ENCODE peak calls at places on chromosome 22, in four cellular contexts. X is H1, J is K562, A is GM12892. H is an unnamed sample.

GRCh38 chr22:26660961-26661578 is 3.7 kb downstream of the MIAT start:
- DNase-seq in X (no peak), A (no peak), J (no peak), H (no peak)

GRCh38 chr22:17774206-17774927 is at the start of gene BID:
- DNase-seq in A (peak; percentile 58), J (peak; percentile 89), X (no peak), H (peak; percentile 62)

GRCh38 chr22:21989049-21989448 is 6.5 kb upstream of the TOP3B start:
- DNase-seq in X (no peak), A (no peak), J (no peak), H (no peak)

GRCh38 chr22:26474687-26475086 is 8.9 kb downstream of the HPS4 start:
- DNase-seq in X (no peak), J (no peak), A (no peak), H (no peak)

GRCh38 chr22:44291265-44292006 is 21.3 kb downstream of the SHISAL1 start:
- DNase-seq in A (no peak), X (no peak), J (no peak), H (no peak)

GRCh38 chr22:45612451-45612901 is 59.2 kb upstream of the ATXN10 start:
- DNase-seq in X (no peak), J (no peak), A (no peak), H (no peak)

GRCh38 chr22:25359601-25360261 is 140.3 kb downstream of the CRYBB2 start:
- DNase-seq in J (no peak), X (no peak), A (no peak), H (no peak)

GRCh38 chr22:21791635-21792625 is 56.3 kb upstream of the YPEL1 start:
- DNase-seq in A (no peak), J (peak; percentile 96), X (no peak), H (no peak)

GRCh38 chr22:17501679-17502285 is 61.5 kb upstream of the SLC25A18 start:
- DNase-seq in A (peak; percentile 22), X (no peak), J (peak; percentile 55), H (peak; percentile 39)

GRCh38 chr22:38335077-38335476 is 17.8 kb upstream of the CSNK1E start:
- DNase-seq in X (no peak), A (no peak), J (no peak), H (no peak)

GRCh38 chr22:30252411-30253204 is 6.0 kb upstream of the LIF start:
- DNase-seq in A (no peak), J (no peak), X (no peak), H (no peak)

GRCh38 chr22:27223317-27224177 is 566.2 kb downstream of the MIAT start:
- DNase-seq in X (no peak), J (no peak), A (no peak), H (no peak)

GRCh38 chr22:26535499-26535898 is 23.2 kb upstream of the TFIP11 start:
- DNase-seq in A (no peak), X (no peak), J (no peak), H (no peak)

GRCh38 chr22:46378499-46379300 is 43.2 kb downstream of the TRMU start:
- DNase-seq in J (no peak), A (no peak), X (no peak), H (no peak)

GRCh38 chr22:45418770-45419138 is 5.3 kb downstream of the RIBC2 start:
- DNase-seq in A (no peak), X (no peak), J (no peak), H (no peak)

GRCh38 chr22:46471901-46472721 is 65.3 kb downstream of the CELSR1 start:
- DNase-seq in J (no peak), A (no peak), X (no peak), H (no peak)

GRCh38 chr22:49521787-49522224 is 305.9 kb downstream of the BRD1 start:
- DNase-seq in A (no peak), X (no peak), J (no peak), H (no peak)

GRCh38 chr22:45600791-45601730 is 70.6 kb upstream of the ATXN10 start:
- DNase-seq in X (no peak), A (no peak), J (no peak), H (no peak)

GRCh38 chr22:27557554-27558060 is 243.9 kb downstream of the MN1 start:
- DNase-seq in X (no peak), A (no peak), J (peak; percentile 45), H (no peak)

GRCh38 chr22:38250642-38251354 is 22.0 kb downstream of the TMEM184B start:
- DNase-seq in J (no peak), X (no peak), A (no peak), H (no peak)

GRCh38 chr22:21951931-21952465 is 650 bp downstream of the PPM1F start:
- DNase-seq in J (no peak), A (no peak), X (peak; percentile 74), H (peak; percentile 35)

GRCh38 chr22:24843048-24843447 is 37.0 kb downstream of the SGSM1 start:
- DNase-seq in X (no peak), A (no peak), J (no peak), H (no peak)

GRCh38 chr22:17120281-17120680 is 879 bp downstream of the TMEM121B start:
- DNase-seq in X (peak; percentile 93), A (peak; percentile 50), J (peak; percentile 85), H (peak; percentile 54)

GRCh38 chr22:49426618-49427266 is 400.9 kb downstream of the BRD1 start:
- DNase-seq in A (no peak), X (no peak), J (no peak), H (no peak)

GRCh38 chr22:46583571-46583970 is 36.6 kb upstream of the GRAMD4 start:
- DNase-seq in J (no peak), A (no peak), X (no peak), H (no peak)

GRCh38 chr22:44837481-44837880 is 85.1 kb downstream of the ARHGAP8 start:
- DNase-seq in A (no peak), J (no peak), X (no peak), H (no peak)

GRCh38 chr22:32044913-32045312 is 1.9 kb downstream of the SLC5A1 start:
- DNase-seq in X (no peak), J (no peak), A (no peak), H (no peak)

GRCh38 chr22:30227438-30228228 is 18.9 kb downstream of the LIF start:
- DNase-seq in A (no peak), J (no peak), X (no peak), H (no peak)

GRCh38 chr22:38867496-38868285 is 4.3 kb downstream of the CBX6 start:
- DNase-seq in A (no peak), J (no peak), X (no peak), H (no peak)

GRCh38 chr22:33221566-33221965 is 163.4 kb upstream of the SYN3 start:
- DNase-seq in X (no peak), A (no peak), J (no peak), H (no peak)

GRCh38 chr22:22057617-22058378 is 75.2 kb upstream of the TOP3B start:
- DNase-seq in X (no peak), A (no peak), J (no peak), H (no peak)

GRCh38 chr22:35486116-35486631 is 54.5 kb upstream of the RASD2 start:
- DNase-seq in J (no peak), X (no peak), A (no peak), H (no peak)
- TF ChIP-seq TAF1 in J (no peak), X (no peak), A (no peak), H (no peak)

DNA sequence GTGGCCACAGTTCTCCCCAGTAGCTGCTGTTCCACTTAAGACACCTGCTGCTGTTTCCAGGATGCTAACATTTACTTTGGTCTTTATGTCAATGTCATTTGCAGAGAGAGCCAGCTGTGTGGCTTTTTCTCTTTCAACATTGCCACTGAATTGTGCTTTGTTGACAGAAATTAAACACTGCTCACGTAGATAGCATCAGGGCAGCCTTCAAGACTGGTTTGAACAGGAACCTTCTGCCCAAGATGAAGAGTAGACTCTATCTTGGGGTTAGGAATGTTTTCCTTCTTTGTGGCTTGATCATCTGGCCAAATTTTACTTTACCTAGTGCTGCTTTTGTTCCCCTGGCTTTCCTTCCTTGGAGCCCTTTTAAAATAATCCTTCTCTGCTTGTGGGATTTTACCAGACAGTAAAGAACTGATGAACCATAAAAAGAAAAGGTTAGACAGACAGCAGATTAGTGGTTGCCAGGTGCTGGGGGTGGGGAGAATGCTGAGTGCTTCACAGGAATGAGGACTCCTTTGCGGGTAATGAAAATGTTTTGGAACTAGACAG is 22.6 kb upstream of the XBP1 start:
- DNase-seq in X (no peak), J (no peak), A (no peak), H (no peak)
- TF ChIP-seq POLR2AphosphoS5 in X (no peak), J (no peak), A (no peak), H (no peak)

GRCh38 chr22:43187171-43188099 is 501 bp upstream of the TTLL12 start:
- DNase-seq in X (peak; percentile 96), J (peak; percentile 90), A (peak; percentile 98), H (peak; percentile 97)

GRCh38 chr22:43188829-43189545 is 2.1 kb upstream of the TTLL12 start:
- DNase-seq in A (no peak), X (no peak), J (no peak), H (no peak)

GRCh38 chr22:43186272-43187170 is at the start of gene TTLL12:
- DNase-seq in A (peak; percentile 80), X (no peak), J (peak; percentile 68), H (peak; percentile 84)

GRCh38 chr22:43197271-43197941 is 10.5 kb upstream of the TTLL12 start:
- DNase-seq in A (no peak), J (no peak), X (no peak), H (no peak)

DNA sequence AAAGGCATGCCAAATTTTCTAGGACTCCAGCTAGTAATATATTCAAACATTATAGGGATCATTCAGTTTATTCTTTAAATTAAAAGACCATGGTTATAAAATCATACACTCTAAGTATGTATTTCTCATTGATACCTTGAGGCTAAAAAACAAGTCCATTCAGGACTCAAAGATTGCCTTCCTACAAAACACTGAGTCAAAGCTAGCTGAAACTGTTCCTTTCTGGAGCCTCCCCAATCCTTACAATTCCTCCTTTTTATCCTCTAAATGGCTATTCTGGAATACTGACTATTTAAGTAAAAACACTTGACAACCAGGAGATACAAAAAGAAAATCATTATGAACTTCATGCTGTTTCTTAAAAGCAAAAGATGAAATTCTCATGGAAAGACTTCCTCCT is 4.9 kb upstream of the TTLL12 start:
- DNase-seq in A (no peak), X (no peak), J (no peak), H (no peak)
- TF ChIP-seq TAF1 in A (no peak), X (no peak), J (no peak), H (no peak)

DNA sequence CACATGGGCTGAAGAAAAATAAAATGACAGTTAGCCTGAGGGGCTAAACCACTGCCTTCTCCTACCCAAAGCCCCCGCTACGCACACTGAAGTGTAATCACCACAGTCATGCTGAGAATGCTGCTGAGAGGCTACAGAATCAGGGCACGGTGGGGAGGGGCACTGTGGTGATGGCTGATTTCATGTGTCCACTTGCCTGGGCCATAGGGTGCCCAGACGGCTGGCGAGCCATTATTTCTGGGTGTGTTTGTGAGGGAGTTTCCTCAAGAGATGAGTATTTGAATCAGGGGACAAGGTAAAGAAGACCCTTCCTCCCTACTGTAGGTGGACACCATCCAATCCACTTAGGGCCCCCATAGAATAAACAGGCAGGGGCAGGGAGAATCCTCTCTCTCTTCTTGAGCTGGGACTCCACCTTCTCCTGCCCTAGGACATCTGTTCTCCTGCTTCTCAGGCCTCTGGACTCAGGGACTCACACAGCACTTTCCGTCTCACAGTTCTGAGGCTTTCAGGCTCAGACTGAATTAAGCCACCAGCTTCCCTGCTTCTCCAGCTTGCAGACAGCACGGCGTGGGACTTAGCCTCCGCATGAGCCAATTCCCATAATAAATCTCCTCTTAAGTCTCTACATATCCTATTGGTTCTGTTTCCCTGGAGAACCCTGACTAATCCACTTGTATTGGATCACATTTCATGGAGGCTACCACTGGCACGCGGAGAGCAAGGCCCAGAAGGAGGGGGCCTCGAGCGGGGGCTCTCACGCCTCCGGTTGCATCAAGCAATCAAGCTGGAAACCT is 1313.4 kb downstream of the TBC1D22A start:
- DNase-seq in A (no peak), J (no peak), X (no peak), H (no peak)
- TF ChIP-seq POLR2AphosphoS5 in A (no peak), J (no peak), X (no peak), H (no peak)

GRCh38 chr22:23073506-23074229 is 3.3 kb downstream of the GNAZ start:
- DNase-seq in X (no peak), A (no peak), J (no peak), H (no peak)
- TF ChIP-seq TAF1 in X (no peak), A (no peak), J (no peak), H (no peak)

H was measured in GM12891.